ENCODE peak calls at places on chromosomes 12 and 14, in four cellular contexts. L is nephron progenitor cell, U is cardiac fibroblast, B is heart left ventricle. P is an unnamed sample.

GRCh38 chr12:29634057-29634456 is 136.6 kb upstream of the OVCH1 start:
- DNase-seq in L (no peak), U (peak), B (no peak), P (peak)

GRCh38 chr12:4302881-4303280 is 18.1 kb upstream of the TIGAR start:
- DNase-seq in L (no peak), U (no peak), B (no peak), P (no peak)

GRCh38 chr14:22648506-22648905 is 4.4 kb upstream of the OR6J1 start:
- DNase-seq in L (no peak), U (peak), B (no peak), P (peak)

GRCh38 chr14:30974628-30975027 is 50.8 kb upstream of the AP4S1 start:
- DNase-seq in L (no peak), U (peak), B (no peak), P (no peak)

GRCh38 chr12:42981379-42981778 is 391.8 kb upstream of the PRICKLE1 start:
- DNase-seq in L (no peak), U (peak), B (no peak), P (no peak)

GRCh38 chr12:122641976-122642375 is 61.2 kb downstream of the HCAR2 start:
- DNase-seq in L (no peak), U (peak), B (no peak), P (no peak)

GRCh38 chr12:6921996-6922935 is 5.5 kb upstream of the ATN1 start:
- DNase-seq in L (no peak), U (no peak), B (no peak), P (no peak)

GRCh38 chr12:6538420-6539275 is 4.3 kb downstream of the GAPDH start:
- DNase-seq in L (no peak), U (peak), B (no peak), P (no peak)

GRCh38 chr12:94110258-94110657 is 38.1 kb upstream of the PLXNC1 start:
- DNase-seq in L (no peak), U (no peak), B (no peak), P (no peak)

GRCh38 chr12:94098466-94098865 is 49.9 kb upstream of the PLXNC1 start:
- DNase-seq in L (no peak), U (peak), B (no peak), P (peak)

GRCh38 chr12:2891240-2892053 is 756 bp downstream of the TULP3 start:
- DNase-seq in L (peak), U (peak), B (peak), P (peak)

GRCh38 chr12:122835693-122836026 is 403 bp downstream of the HIP1R start:
- DNase-seq in L (peak), U (no peak), B (no peak), P (peak)